ENCODE peak calls at places on chromosome 20, in four cellular contexts. N is fibroblast of lung, H is left ventricle myocardium inferior, D is tibial artery. Q is an unnamed sample. For H3K27me3, the result is how much of the 10 kb centered on the place peaks cover.

GRCh38 chr20:45835230-45836224 is 1.9 kb downstream of the SNX21 start:
- DNase-seq in D (peak), H (peak), N (peak), Q (no peak)

GRCh38 chr20:43920797-43921196 is 6.1 kb downstream of the TOX2 start:
- DNase-seq in D (no peak), N (no peak), H (no peak), Q (no peak)

GRCh38 chr20:50607850-50608749 is 83.2 kb downstream of the RIPOR3 start:
- DNase-seq in D (no peak), H (no peak), N (no peak), Q (no peak)

GRCh38 chr20:668638-669037 is 7.0 kb downstream of the SCRT2 start:
- DNase-seq in H (no peak), N (no peak), D (no peak), Q (no peak)

GRCh38 chr20:8154636-8155035 is 22.6 kb downstream of the PLCB1 start:
- DNase-seq in D (no peak), H (no peak), N (no peak), Q (no peak)

GRCh38 chr20:14568701-14569100 is 231.3 kb upstream of the FLRT3 start:
- DNase-seq in N (no peak), D (no peak), H (no peak), Q (no peak)

GRCh38 chr20:35592339-35592960 is 23.2 kb upstream of the SPAG4 start:
- DNase-seq in H (no peak), N (no peak), D (no peak), Q (no peak)

GRCh38 chr20:47274449-47275108 is 81.9 kb downstream of the ZMYND8 start:
- DNase-seq in N (peak), H (no peak), D (no peak), Q (no peak)

GRCh38 chr20:33291830-33292355 is 8.9 kb downstream of the BPIFB1 start:
- DNase-seq in D (peak), H (no peak), N (no peak), Q (no peak)

GRCh38 chr20:24640686-24641085 is 171.3 kb downstream of the SYNDIG1 start:
- DNase-seq in D (no peak), N (no peak), H (no peak), Q (no peak)

GRCh38 chr20:20744170-20744725 is 31.8 kb upstream of the RALGAPA2 start:
- DNase-seq in D (no peak), H (no peak), N (no peak), Q (no peak)

GRCh38 chr20:51119914-51120313 is 97.0 kb upstream of the KCNG1 start:
- DNase-seq in N (no peak), H (no peak), D (no peak), Q (no peak)

GRCh38 chr20:51687071-51687470 is 81.1 kb downstream of the ATP9A start:
- DNase-seq in N (peak), D (no peak), H (no peak), Q (no peak)

GRCh38 chr20:14599613-14600012 is 262.2 kb upstream of the FLRT3 start:
- DNase-seq in H (no peak), D (no peak), N (no peak), Q (no peak)

GRCh38 chr20:15616626-15617025 is 956.6 kb downstream of the KIF16B start:
- DNase-seq in H (no peak), N (no peak), D (no peak), Q (no peak)

GRCh38 chr20:20454850-20455627 is 87.1 kb downstream of the INSM1 start:
- DNase-seq in H (no peak), D (no peak), N (no peak), Q (no peak)

GRCh38 chr20:53386186-53386681 is 207.4 kb downstream of the ZNF217 start:
- DNase-seq in N (no peak), H (no peak), D (no peak), Q (no peak)

GRCh38 chr20:45963059-45964011 is 8.7 kb downstream of the ZNF335 start:
- DNase-seq in N (peak), H (no peak), D (peak), Q (no peak)

DNA sequence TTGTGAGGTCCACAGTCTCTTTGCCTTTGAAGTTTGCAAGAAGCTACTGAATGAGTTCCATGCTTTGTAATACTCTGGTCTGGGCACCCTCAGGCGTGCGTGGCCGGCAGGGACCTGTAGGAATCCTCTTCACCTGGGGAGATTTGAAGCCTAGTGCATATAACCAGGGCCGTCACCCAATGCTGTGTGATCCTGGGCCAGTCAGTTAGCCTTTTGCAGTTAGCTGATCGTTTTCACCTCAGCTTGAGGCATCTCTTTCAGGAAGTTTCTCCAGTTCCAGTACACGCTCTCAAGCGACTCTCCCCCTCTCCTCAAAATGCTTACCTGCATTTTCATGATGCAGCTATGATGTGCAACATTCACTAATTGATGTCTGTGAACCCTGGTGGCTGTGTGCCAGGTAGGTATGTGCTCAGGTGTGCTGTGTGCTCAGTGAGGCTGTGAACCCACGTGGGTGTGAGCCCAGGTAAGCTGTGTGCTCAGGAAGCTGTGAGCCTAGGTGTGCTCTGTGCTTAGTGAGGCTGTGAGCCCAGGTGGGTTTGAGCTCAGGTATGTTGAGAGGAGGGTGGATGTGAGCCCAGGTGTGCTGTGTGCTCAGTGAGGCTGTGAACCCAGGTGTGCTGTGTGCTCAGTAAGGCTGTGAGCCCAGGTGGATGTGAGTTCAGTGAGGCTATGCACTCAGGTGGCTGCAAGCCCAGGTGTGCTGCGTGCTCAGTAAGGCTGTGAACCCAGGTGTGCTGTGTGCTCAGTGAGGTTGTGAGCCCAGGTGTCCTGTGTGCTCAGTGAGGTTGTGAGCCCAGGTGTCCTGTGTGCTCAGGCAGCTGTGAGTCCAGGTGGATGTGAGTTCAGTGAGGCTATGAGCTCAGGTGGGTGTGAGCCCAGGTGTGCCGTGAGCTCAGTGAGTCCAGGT is 120.4 kb downstream of the PHACTR3 start:
- DNase-seq in D (no peak), H (no peak), N (no peak), Q (no peak)
- H3K27ac ChIP-seq in D (no peak), H (no peak), N (no peak), Q (no peak)

DNA sequence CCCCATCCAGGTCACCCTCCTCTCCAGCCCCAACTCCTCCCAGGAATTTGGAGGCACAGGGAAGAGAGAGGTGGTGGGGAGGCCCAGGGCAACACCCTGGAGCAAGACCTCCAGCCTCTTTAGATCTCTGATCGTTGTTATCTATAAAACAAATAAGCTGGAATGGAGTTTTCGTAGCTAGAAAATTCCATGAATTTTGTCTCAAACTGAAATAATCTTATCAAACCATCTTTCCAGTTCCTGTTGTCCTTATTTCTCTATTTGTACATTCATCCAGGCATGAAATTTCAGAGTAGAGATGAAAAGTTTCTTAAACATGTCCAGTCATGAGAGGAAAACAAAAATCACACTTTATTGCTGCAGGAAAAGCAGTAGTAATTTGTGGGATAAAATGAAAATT is 6.2 kb upstream of the SLC4A11 start:
- DNase-seq in D (no peak), H (no peak), N (no peak), Q (no peak)
- H3K27me3 ChIP-seq in D (under half), H (under half), N (under half), Q (under half)

DNA sequence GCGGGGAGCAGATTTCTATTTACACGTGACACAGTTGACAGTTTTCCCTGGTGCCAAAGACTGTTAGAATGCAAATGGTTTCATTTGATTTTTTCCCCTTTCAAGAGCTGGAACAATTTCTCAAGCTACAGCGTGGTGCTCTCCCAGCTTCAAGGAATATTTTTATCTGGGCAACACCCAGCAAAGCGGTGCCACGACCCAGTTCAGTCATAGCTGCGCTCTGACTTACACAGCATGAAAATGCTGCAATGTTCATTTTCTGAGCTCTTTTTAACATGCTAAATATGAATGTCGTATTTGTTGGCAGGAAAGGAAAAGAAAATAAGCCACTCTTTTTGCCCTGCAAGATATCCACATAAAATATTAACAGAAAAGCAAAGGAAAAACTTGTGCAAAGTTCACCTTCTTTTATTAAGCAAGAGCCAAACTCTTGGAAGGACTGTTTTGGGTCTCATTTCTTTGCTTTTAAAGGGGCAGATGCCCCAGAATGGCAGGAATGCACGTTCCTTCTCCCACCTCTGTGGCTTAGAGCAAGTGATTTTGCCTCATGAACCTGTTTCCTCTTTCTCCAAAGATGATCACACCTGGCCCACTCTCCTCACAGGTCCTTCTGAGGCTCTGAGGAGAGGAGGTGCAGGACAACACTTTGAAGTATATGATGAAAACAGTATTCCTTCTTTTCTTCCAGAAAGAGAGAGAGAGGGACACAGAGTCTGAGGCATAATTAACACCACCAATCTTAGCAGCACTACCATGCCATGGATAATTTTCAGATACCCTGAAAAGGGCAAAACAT is 47.0 kb downstream of the TTI1 start:
- DNase-seq in N (no peak), H (no peak), D (no peak), Q (no peak)
- H3K4me3 ChIP-seq in N (no peak), H (no peak), D (no peak), Q (no peak)

DNA sequence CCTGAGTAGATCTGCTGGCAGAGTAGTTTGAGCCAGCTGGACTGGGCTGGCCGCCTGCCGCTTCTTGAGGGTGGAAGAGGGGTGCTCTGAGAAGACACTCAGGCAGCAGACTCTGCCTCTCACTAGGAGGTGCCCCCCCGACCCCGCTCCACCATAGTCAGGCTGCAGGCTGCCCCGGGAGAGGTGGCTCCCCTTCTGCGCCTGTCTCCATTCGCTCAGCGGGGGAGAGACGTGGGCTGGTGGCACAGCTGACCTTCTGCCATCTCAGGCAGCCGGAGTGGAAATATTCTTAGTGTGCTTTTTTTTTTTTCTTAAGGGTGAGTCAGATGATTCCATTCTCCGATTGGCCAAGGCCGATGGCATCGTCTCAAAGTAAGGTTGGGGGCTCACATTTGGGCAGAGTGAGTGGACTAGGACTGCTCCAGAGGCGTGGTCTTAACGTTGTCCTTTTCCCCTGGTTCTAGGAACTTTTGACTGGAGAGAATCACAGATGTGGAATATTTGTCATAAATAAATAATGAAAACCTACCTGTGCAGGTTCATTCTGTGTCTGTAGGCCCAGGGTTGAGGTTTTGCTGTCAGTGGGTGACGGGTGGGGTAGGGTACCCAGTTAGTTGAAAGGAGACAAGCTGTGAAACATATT is 1.2 kb downstream of the RPS21 start:
- DNase-seq in N (no peak), H (no peak), D (no peak), Q (no peak)
- H3K27ac ChIP-seq in N (peak), H (peak), D (peak), Q (no peak)

DNA sequence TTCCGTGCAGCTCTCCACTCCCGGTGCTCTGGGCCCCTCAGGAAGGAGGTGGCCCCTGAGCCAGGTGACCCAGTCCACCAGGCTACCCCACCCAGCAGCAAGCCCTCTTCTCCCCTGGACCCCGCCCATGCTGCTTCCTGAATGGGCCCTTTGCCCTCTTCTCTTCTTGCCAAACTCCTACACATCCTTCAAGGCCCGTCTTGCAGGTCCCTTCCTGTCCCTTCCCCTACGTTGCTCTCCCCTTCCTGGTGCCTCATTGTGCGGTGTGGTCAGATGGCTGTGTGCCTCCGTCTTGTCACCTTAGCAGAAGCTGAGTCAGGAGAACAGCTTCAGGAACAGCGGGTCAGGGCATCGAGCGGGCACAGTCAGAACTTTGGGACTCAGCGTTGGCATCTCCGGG is 3.4 kb upstream of the GATA5 start:
- DNase-seq in N (no peak), H (no peak), D (no peak), Q (no peak)
- H3K27me3 ChIP-seq in N (under half), H (half or more), D (half or more), Q (under half)

GRCh38 chr20:59984551-59984950 is 26.3 kb downstream of the CDH26 start:
- DNase-seq in D (no peak), N (no peak), H (no peak), Q (no peak)

GRCh38 chr20:59988141-59988540 is 29.9 kb downstream of the CDH26 start:
- DNase-seq in N (peak), H (no peak), D (no peak), Q (no peak)

GRCh38 chr20:59985864-59986263 is 27.6 kb downstream of the CDH26 start:
- DNase-seq in D (no peak), H (peak), N (no peak), Q (no peak)

GRCh38 chr20:59992531-59992930 is 34.3 kb downstream of the CDH26 start:
- DNase-seq in N (no peak), H (no peak), D (no peak), Q (no peak)

GRCh38 chr20:59987135-59987534 is 28.9 kb downstream of the CDH26 start:
- DNase-seq in N (no peak), H (no peak), D (no peak), Q (no peak)
- H3K4me3 ChIP-seq in N (no peak), H (no peak), D (no peak), Q (no peak)

Q was measured in right lobe of liver.